ENCODE peak calls at places on chromosomes 5 and 9, in eight cellular contexts. M is thyroid gland; V is cardiac muscle cell; F is foreskin fibroblast; T is CD8-positive, alpha-beta memory T cell; D is adipocyte; P is astrocyte of the spinal cord; A is tibial artery. J is an unnamed sample.

GRCh38 chr5:7873216-7873615 is 4.3 kb downstream of the MTRR start:
- DNase-seq in M (no peak), V (no peak), F (no peak), T (peak), D (no peak), P (no peak), A (no peak), J (no peak)

GRCh38 chr5:45639038-45639437 is 57.1 kb downstream of the HCN1 start:
- DNase-seq in M (no peak), V (no peak), F (no peak), T (no peak), D (no peak), P (no peak), A (no peak), J (no peak)

GRCh38 chr9:117160254-117160653 is 254.6 kb downstream of the ASTN2 start:
- DNase-seq in M (no peak), V (no peak), F (no peak), T (no peak), D (no peak), P (no peak), A (no peak), J (no peak)

GRCh38 chr5:179599100-179599499 is 24.4 kb downstream of the HNRNPH1 start:
- DNase-seq in M (no peak), V (no peak), F (no peak), T (no peak), D (no peak), P (no peak), A (no peak), J (no peak)

GRCh38 chr5:150119421-150120061 is 33.2 kb upstream of the CSF1R start:
- DNase-seq in M (no peak), V (no peak), F (no peak), T (no peak), D (no peak), P (no peak), A (no peak), J (peak)

GRCh38 chr5:94694671-94695070 is 76.2 kb downstream of the SLF1 start:
- DNase-seq in M (no peak), V (no peak), F (no peak), T (no peak), D (peak), P (peak), A (no peak), J (no peak)

GRCh38 chr5:107505763-107506534 is 164.8 kb downstream of the EFNA5 start:
- DNase-seq in M (no peak), V (no peak), F (no peak), T (no peak), D (no peak), P (no peak), A (no peak), J (peak)

GRCh38 chr5:178286226-178287090 is 53.9 kb upstream of the PHYKPL start:
- DNase-seq in M (no peak), V (no peak), F (no peak), T (no peak), D (no peak), P (no peak), A (no peak), J (no peak)

GRCh38 chr9:20990867-20991266 is 40.6 kb downstream of the HACD4 start:
- DNase-seq in M (no peak), V (no peak), F (no peak), T (no peak), D (no peak), P (no peak), A (no peak), J (no peak)

GRCh38 chr5:132272341-132273210 is 15.1 kb downstream of the PDLIM4 start:
- DNase-seq in M (peak), V (peak), F (no peak), T (peak), D (peak), P (peak), A (peak), J (no peak)

GRCh38 chr5:9681706-9682105 is 51.6 kb upstream of the TAS2R1 start:
- DNase-seq in M (no peak), V (no peak), F (no peak), T (no peak), D (no peak), P (no peak), A (no peak), J (no peak)

DNA sequence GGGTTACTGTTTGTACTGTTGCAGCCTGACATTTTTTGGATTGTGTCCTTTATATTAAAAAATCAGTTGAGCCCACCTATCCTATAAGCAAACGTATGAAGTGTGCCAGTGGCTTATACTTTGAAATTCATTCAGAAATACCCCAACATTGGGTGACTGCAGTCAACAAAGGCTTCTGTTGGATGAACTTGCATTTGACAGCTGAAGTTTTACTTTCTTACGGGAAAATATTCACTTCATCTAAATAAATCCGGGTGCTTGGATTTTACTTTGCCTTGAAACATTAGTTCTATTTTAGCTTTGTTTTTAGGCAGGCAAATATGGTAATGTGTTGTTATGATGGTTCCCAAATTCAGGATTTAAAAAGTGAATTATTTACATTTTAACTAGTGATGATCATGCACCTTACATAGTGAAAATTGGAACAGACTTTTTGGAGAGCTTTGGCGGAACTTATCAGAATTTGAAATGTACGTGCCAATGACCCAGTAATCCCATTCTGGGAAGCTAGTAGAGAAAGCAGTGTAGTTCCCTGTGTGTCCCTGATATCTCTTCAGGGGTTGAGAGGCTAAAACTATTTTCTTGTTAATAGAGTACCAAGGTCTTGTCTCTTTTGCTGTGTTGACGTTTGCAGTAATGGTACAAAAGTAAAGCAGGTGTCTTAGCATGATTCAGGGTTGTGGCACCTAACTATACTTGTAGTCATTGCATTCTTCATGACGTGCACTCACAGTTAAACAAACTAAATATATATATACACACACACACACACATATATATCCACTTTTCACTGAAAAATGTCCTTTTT is 21.9 kb downstream of the EXOSC2 start:
- DNase-seq in M (no peak), V (no peak), F (no peak), T (no peak), D (peak), P (peak), A (no peak), J (no peak)
- H3K4me3 ChIP-seq in M (peak), V (peak), F (peak), T (no peak), D (peak), P (peak), A (peak), J (peak)

DNA sequence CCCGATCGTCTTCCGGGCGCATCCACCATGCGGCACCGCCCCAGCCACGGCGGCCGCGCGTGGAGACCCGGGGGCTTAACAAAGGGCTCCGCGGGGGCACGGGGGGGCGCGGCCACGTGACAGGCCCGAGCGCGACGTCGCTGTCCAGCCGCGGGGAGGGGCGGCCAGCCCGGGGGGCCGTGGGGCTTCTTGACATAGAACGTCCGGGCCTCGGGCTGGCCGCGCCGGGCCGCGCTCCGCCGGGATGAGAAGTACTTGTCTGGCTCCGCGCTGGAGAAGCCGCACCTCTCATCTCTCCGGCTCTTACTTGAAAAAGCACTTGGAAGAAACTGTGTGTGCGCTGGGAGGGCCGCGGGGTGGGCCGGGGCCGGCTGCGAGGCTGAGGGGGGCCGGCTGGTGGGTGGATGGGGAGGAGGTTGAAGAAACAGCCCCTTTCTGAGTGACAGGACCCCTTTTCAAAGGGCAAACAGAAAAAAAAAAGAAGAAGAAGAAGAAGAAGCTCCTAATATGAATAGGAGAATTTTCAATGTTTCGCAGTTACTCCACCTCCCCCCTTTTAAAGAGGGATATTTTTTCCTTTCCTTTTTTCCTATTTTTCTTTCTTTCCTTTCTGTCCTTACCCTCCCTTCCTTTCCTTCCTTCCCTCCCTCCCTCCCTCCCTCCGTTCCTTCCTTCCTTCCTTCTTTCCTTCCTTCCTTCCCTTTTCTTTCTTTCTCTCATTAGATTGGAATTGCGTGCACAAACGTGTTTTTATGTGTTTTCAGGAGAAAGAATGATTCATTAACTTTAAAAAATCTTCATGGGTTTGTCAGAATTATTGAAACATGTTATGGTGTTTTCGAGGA is 21.3 kb downstream of the NR2F1 start:
- DNase-seq in M (no peak), V (peak), F (no peak), T (no peak), D (peak), P (peak), A (no peak), J (no peak)
- H3K4me3 ChIP-seq in M (no peak), V (no peak), F (peak), T (no peak), D (peak), P (peak), A (no peak), J (no peak)

DNA sequence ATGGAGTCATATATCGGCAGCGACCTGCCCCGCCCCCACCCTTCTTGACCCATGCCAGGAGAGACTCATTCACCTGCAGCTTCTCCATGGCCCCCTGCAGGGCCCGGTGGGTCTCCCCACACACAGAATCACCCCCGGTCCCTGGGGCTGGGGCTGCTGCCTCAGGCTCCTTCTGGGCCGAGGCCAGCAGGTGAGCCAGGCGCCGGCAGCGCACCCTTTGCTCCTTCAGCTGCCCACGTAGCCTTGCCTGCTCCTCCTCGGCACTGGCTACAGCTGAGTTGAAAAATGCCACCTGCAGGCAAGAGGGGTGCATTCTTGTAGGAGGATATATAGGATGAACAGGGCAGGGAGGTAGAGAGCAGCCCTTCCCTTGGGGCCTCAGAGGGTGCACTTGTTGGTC is 17.9 kb downstream of the GOLGA2 start:
- DNase-seq in M (no peak), V (no peak), F (no peak), T (no peak), D (no peak), P (no peak), A (no peak), J (no peak)
- H3K4me3 ChIP-seq in M (no peak), V (no peak), F (no peak), T (no peak), D (no peak), P (no peak), A (no peak), J (no peak)

GRCh38 chr9:10003047-10003446 is 609.8 kb downstream of the PTPRD start:
- DNase-seq in M (no peak), V (no peak), F (no peak), T (no peak), D (no peak), P (no peak), A (no peak), J (no peak)

GRCh38 chr9:10005206-10005605 is 607.6 kb downstream of the PTPRD start:
- DNase-seq in M (no peak), V (no peak), F (no peak), T (no peak), D (no peak), P (no peak), A (no peak), J (no peak)

GRCh38 chr9:10007356-10007755 is 605.4 kb downstream of the PTPRD start:
- DNase-seq in M (no peak), V (no peak), F (no peak), T (no peak), D (no peak), P (no peak), A (no peak), J (no peak)

GRCh38 chr9:10009401-10009800 is 603.4 kb downstream of the PTPRD start:
- DNase-seq in M (no peak), V (no peak), F (no peak), T (no peak), D (no peak), P (no peak), A (no peak), J (no peak)

DNA sequence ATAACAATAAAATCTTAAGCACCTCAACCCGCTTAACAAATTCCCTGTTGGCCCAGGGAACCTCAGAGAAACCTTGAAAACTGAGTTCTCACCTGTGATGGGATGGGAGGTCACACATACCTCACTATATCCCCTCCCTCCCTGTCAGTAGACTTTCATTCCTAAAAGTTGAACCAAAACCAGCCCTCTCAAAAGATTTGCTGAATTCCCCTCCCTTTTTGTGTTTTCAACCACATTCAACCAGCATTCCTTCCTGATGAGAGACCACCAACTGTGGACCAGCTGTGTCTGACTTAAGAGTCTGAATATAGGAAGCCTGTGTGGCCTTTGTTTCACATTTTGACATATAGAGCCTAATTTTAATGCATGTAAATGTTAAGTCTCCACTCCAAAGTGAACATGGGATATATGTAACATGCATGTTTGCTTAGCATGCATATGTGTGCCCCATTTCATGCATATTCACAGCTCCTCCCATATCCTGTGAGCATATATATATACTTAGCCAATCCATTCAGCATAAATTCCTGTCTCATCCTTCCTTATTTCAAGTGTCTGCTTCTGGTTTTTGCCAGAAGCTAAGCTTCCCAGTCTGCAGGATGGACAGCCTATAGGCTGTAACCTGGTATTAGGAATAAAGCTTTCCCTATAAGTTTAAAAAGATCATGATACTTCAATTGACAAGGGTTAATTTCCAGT is 604.6 kb downstream of the PTPRD start:
- DNase-seq in M (no peak), V (no peak), F (no peak), T (no peak), D (no peak), P (peak), A (no peak), J (no peak)
- H3K4me3 ChIP-seq in M (no peak), V (no peak), F (no peak), T (no peak), D (no peak), P (no peak), A (no peak), J (no peak)

DNA sequence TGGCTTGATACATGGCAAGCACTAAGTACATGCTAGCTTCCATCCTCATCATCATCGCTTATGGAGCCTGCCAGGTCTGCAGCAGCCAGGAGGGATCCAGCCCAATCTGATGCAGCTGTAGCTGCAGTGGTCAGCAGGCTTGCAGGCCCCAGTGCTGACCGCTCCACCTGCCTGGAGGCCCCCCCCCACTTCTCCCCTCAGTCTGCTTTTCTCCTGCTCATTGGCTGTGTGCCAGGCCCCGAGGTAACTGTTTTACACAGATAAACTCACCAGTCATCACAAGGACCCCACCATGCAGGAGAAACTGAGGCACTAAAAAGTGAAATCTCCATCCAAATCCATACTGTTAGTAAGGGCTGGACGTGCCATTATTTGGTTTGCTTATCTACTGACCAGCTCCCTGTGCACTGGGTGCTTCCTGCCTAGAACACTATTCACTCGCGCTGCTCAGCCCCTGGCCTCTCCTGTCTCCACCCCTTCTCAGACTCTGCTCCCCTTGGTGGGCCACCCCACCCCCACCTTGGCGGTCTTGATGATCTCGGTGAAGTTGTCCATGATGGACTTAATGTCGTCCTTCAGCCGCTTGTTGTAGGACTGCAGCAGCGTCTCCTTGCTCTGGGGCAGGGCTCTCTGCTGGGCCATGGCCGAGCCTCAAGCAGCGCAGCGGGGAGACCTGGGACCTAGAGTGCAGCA is 1.8 kb downstream of the MED22 start:
- DNase-seq in M (no peak), V (no peak), F (no peak), T (no peak), D (no peak), P (no peak), A (no peak), J (no peak)
- H3K4me3 ChIP-seq in M (no peak), V (no peak), F (peak), T (peak), D (peak), P (peak), A (peak), J (no peak)

GRCh38 chr9:130845901-130846381 is 10.9 kb downstream of the ABL1 start:
- DNase-seq in M (no peak), V (peak), F (peak), T (no peak), D (peak), P (peak), A (no peak), J (no peak)
- H3K4me3 ChIP-seq in M (no peak), V (no peak), F (peak), T (no peak), D (peak), P (no peak), A (peak), J (no peak)